ENCODE peak calls at places on chromosome 13, in four cellular contexts. Y is fibroblast of lung, M is uterus, R is ascending aorta. G is an unnamed sample.

GRCh38 chr13:48318014-48318713 is 14.6 kb downstream of the RB1 start:
- DNase-seq in R (no peak), Y (no peak), M (no peak), G (no peak)

GRCh38 chr13:43285891-43286602 is 262.7 kb downstream of the DNAJC15 start:
- DNase-seq in R (no peak), M (no peak), Y (peak), G (peak)

GRCh38 chr13:51823861-51824260 is 19.9 kb upstream of the DHRS12 start:
- DNase-seq in R (no peak), M (no peak), Y (no peak), G (no peak)

GRCh38 chr13:39684531-39685137 is 29.2 kb downstream of the COG6 start:
- DNase-seq in M (no peak), R (no peak), Y (peak), G (peak)

GRCh38 chr13:32587774-32588165 is 1.5 kb downstream of the PDS5B start:
- DNase-seq in M (no peak), R (no peak), Y (peak), G (no peak)

GRCh38 chr13:112013665-112014064 is 53.3 kb upstream of the SOX1 start:
- DNase-seq in M (no peak), R (no peak), Y (no peak), G (no peak)

GRCh38 chr13:23753523-23753922 is 135.7 kb downstream of the MIPEP start:
- DNase-seq in M (no peak), R (no peak), Y (peak), G (no peak)

GRCh38 chr13:36297259-36297599 is 385 bp downstream of the CCDC169 start:
- DNase-seq in Y (peak), M (no peak), R (no peak), G (no peak)

GRCh38 chr13:50375792-50376191 is 360.5 kb downstream of the KCNRG start:
- DNase-seq in M (no peak), Y (peak), R (no peak), G (no peak)

GRCh38 chr13:68323106-68323505 is 1093.0 kb upstream of the PCDH9 start:
- DNase-seq in M (no peak), Y (no peak), R (no peak), G (no peak)

GRCh38 chr13:24671367-24672117 is 8.7 kb upstream of the ATP12A start:
- DNase-seq in R (peak), M (peak), Y (peak), G (peak)

GRCh38 chr13:29704648-29705047 is 109.2 kb upstream of the SLC7A1 start:
- DNase-seq in Y (no peak), R (no peak), M (no peak), G (no peak)

GRCh38 chr13:46926856-46927625 is 30.2 kb upstream of the HTR2A start:
- DNase-seq in M (no peak), R (no peak), Y (peak), G (no peak)

GRCh38 chr13:75391432-75392100 is 90.4 kb downstream of the TBC1D4 start:
- DNase-seq in Y (no peak), R (no peak), M (no peak), G (no peak)

GRCh38 chr13:86282450-86282849 is 483.2 kb upstream of the SLITRK6 start:
- DNase-seq in M (no peak), Y (peak), R (no peak), G (no peak)

GRCh38 chr13:94427313-94427712 is 52.2 kb downstream of the DCT start:
- DNase-seq in R (no peak), Y (no peak), M (no peak), G (no peak)

GRCh38 chr13:31943591-31943990 is 88.0 kb upstream of the FRY start:
- DNase-seq in R (no peak), Y (no peak), M (no peak), G (no peak)

GRCh38 chr13:32852568-32852967 is 163.7 kb upstream of the KL start:
- DNase-seq in M (no peak), Y (peak), R (no peak), G (no peak)

GRCh38 chr13:36374063-36374462 is 27.9 kb upstream of the SPART start:
- DNase-seq in Y (no peak), M (no peak), R (no peak), G (no peak)

GRCh38 chr13:80171096-80171495 is 169.8 kb downstream of the SPRY2 start:
- DNase-seq in M (no peak), R (no peak), Y (no peak), G (no peak)

GRCh38 chr13:39484506-39485313 is 118.3 kb downstream of the LHFPL6 start:
- DNase-seq in Y (peak), R (no peak), M (no peak), G (no peak)

GRCh38 chr13:41780736-41781708 is 179.9 kb downstream of the VWA8 start:
- DNase-seq in M (no peak), R (no peak), Y (peak), G (no peak)

GRCh38 chr13:111115841-111116500 is 861 bp downstream of the ARHGEF7 start:
- DNase-seq in M (peak), R (peak), Y (peak), G (no peak)

GRCh38 chr13:114130708-114131580 is 1.5 kb downstream of the RASA3 start:
- DNase-seq in Y (peak), M (peak), R (peak), G (no peak)

GRCh38 chr13:51435002-51435578 is 17.7 kb downstream of the INTS6 start:
- DNase-seq in R (no peak), M (no peak), Y (peak), G (no peak)

GRCh38 chr13:28679628-28680027 is 20.7 kb downstream of the POMP start:
- DNase-seq in Y (peak), R (no peak), M (no peak), G (no peak)

GRCh38 chr13:109271991-109272454 is 514.4 kb downstream of the IRS2 start:
- DNase-seq in Y (peak), M (no peak), R (no peak), G (no peak)

GRCh38 chr13:58004761-58005160 is 373.2 kb downstream of the PCDH17 start:
- DNase-seq in Y (no peak), R (no peak), M (no peak), G (no peak)

GRCh38 chr13:51000576-51001260 is 91.1 kb downstream of the RNASEH2B start:
- DNase-seq in M (peak), R (no peak), Y (peak), G (peak)

GRCh38 chr13:44653261-44653660 is 77.1 kb upstream of the TSC22D1 start:
- DNase-seq in Y (peak), M (no peak), R (no peak), G (peak)

GRCh38 chr13:108917581-108917980 is 288.2 kb downstream of the MYO16 start:
- DNase-seq in M (no peak), Y (peak), R (no peak), G (no peak)

GRCh38 chr13:98565726-98566577 is 11.0 kb downstream of the STK24 start:
- DNase-seq in M (no peak), R (peak), Y (no peak), G (no peak)

GRCh38 chr13:108947551-108948030 is 318.2 kb downstream of the MYO16 start:
- DNase-seq in Y (peak), R (no peak), M (peak), G (no peak)

GRCh38 chr13:92136449-92137180 is 738.2 kb downstream of the GPC5 start:
- DNase-seq in M (no peak), R (no peak), Y (peak), G (no peak)

GRCh38 chr13:93558637-93559036 is 332.0 kb downstream of the GPC6 start:
- DNase-seq in R (no peak), Y (peak), M (no peak), G (no peak)

GRCh38 chr13:28820099-28821051 is at the start of gene MTUS2:
- DNase-seq in Y (no peak), M (no peak), R (no peak), G (no peak)